ENCODE peak calls at places on chromosomes 6 and 20, in four cellular contexts. H is SK-N-SH, A is K562, I is GM12878. G is an unnamed sample.

GRCh38 chr6:53805725-53806124 is 10.9 kb downstream of the LRRC1 start:
- DNase-seq in H (no peak), A (no peak), I (no peak), G (no peak)

GRCh38 chr6:24520929-24521546 is 26.3 kb downstream of the ALDH5A1 start:
- DNase-seq in H (peak), A (peak), I (no peak), G (peak)

GRCh38 chr6:110876170-110876773 is 1.7 kb downstream of the AMD1 start:
- DNase-seq in H (peak), A (peak), I (no peak), G (peak)

GRCh38 chr20:37774143-37774542 is 80.3 kb downstream of the CTNNBL1 start:
- DNase-seq in H (no peak), A (no peak), I (no peak), G (no peak)

GRCh38 chr6:14743465-14744211 is 502.2 kb upstream of the JARID2 start:
- DNase-seq in H (no peak), A (peak), I (no peak), G (no peak)

GRCh38 chr20:51810155-51811039 is 8.1 kb upstream of the SALL4 start:
- DNase-seq in H (no peak), A (no peak), I (no peak), G (no peak)

GRCh38 chr6:22298393-22299010 is 1.7 kb upstream of the PRL start:
- DNase-seq in H (no peak), A (no peak), I (no peak), G (no peak)

GRCh38 chr6:20402181-20403079 is 751 bp downstream of the E2F3 start:
- DNase-seq in H (peak), A (peak), I (no peak), G (peak)

GRCh38 chr20:34468956-34469355 is 47.3 kb upstream of the DYNLRB1 start:
- DNase-seq in H (no peak), A (no peak), I (no peak), G (no peak)

GRCh38 chr20:8242827-8243764 is 111.0 kb downstream of the PLCB1 start:
- DNase-seq in H (no peak), A (no peak), I (no peak), G (no peak)

GRCh38 chr20:33664762-33665144 is 2.0 kb upstream of the ACTL10 start:
- DNase-seq in H (peak), A (peak), I (no peak), G (no peak)

GRCh38 chr6:78243519-78243918 is 590.7 kb downstream of the MEI4 start:
- DNase-seq in H (peak), A (peak), I (no peak), G (no peak)

GRCh38 chr6:112337209-112337638 is 9.9 kb upstream of the RFPL4B start:
- DNase-seq in H (peak), A (peak), I (no peak), G (peak)

GRCh38 chr20:62191781-62192559 is 9.1 kb downstream of the MTG2 start:
- DNase-seq in H (no peak), A (no peak), I (no peak), G (no peak)

GRCh38 chr20:62190639-62191411 is 8.0 kb downstream of the MTG2 start:
- DNase-seq in H (no peak), A (no peak), I (no peak), G (no peak)

GRCh38 chr20:62193079-62194025 is 10.5 kb downstream of the MTG2 start:
- DNase-seq in H (no peak), A (no peak), I (no peak), G (no peak)

GRCh38 chr20:62195072-62195400 is 12.2 kb downstream of the MTG2 start:
- DNase-seq in H (no peak), A (no peak), I (no peak), G (no peak)

GRCh38 chr20:62192635-62193034 is 9.8 kb downstream of the MTG2 start:
- DNase-seq in H (no peak), A (no peak), I (no peak), G (no peak)
- TF ChIP-seq NRF1 in H (no peak), A (no peak), I (no peak), G (no peak)

GRCh38 chr20:20237093-20237959 is 130.6 kb upstream of the INSM1 start:
- DNase-seq in H (peak), A (peak), I (no peak), G (peak)

GRCh38 chr20:20230741-20231140 is 137.2 kb upstream of the INSM1 start:
- DNase-seq in H (no peak), A (no peak), I (no peak), G (no peak)

GRCh38 chr20:20233041-20233514 is 134.8 kb upstream of the INSM1 start:
- DNase-seq in H (peak), A (peak), I (no peak), G (no peak)

GRCh38 chr20:20231528-20232298 is 136.2 kb upstream of the INSM1 start:
- DNase-seq in H (no peak), A (no peak), I (no peak), G (no peak)

DNA sequence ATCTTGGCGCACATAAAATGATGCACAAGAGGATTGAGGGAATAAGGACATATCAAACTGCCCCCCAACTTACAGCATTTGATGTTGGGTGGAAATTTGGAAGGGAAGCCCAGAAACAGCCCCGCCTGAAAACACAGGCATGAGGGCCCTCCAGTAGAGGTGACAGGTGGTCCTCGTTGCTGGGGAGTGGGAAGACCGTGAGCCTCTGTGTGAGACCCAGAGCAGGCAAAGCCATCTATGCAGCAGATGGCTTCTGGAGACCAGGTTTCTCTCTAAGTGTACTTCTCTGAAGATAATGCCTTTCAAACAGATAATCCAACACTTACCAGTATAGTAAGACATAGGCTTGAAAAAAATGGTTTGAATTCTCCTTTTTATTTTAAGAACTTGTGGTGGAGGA is 132.2 kb upstream of the INSM1 start:
- DNase-seq in H (no peak), A (no peak), I (no peak), G (no peak)
- TF ChIP-seq NRF1 in H (no peak), A (no peak), I (no peak), G (no peak)

GRCh38 chr6:26250806-26251075 is 114.3 kb upstream of the BTN3A2 start:
- DNase-seq in H (no peak), A (no peak), I (no peak), G (no peak)

GRCh38 chr6:26246553-26246952 is 118.4 kb upstream of the BTN3A2 start:
- DNase-seq in H (no peak), A (no peak), I (no peak), G (no peak)

GRCh38 chr6:26249709-26249958 is 115.4 kb upstream of the BTN3A2 start:
- DNase-seq in H (no peak), A (no peak), I (peak), G (no peak)

GRCh38 chr6:26251354-26252081 is 113.5 kb upstream of the BTN3A2 start:
- DNase-seq in H (peak), A (peak), I (peak), G (no peak)

GRCh38 chr6:26249959-26250805 is 114.8 kb upstream of the BTN3A2 start:
- DNase-seq in H (peak), A (peak), I (peak), G (no peak)
- TF ChIP-seq NRF1 in H (no peak), A (peak), I (no peak), G (no peak)

GRCh38 chr6:158464483-158464882 is 95.4 kb upstream of the TMEM181 start:
- DNase-seq in H (no peak), A (no peak), I (no peak), G (peak)
- TF ChIP-seq NRF1 in H (no peak), A (no peak), I (no peak), G (no peak)

GRCh38 chr6:159778131-159778530 is 11.3 kb downstream of the TCP1 start:
- DNase-seq in H (no peak), A (no peak), I (no peak), G (no peak)

GRCh38 chr6:159777240-159777904 is 12.0 kb downstream of the TCP1 start:
- DNase-seq in H (no peak), A (no peak), I (no peak), G (no peak)

GRCh38 chr6:159778542-159778941 is 10.9 kb downstream of the TCP1 start:
- DNase-seq in H (no peak), A (no peak), I (no peak), G (no peak)
- TF ChIP-seq NRF1 in H (no peak), A (no peak), I (no peak), G (no peak)

DNA sequence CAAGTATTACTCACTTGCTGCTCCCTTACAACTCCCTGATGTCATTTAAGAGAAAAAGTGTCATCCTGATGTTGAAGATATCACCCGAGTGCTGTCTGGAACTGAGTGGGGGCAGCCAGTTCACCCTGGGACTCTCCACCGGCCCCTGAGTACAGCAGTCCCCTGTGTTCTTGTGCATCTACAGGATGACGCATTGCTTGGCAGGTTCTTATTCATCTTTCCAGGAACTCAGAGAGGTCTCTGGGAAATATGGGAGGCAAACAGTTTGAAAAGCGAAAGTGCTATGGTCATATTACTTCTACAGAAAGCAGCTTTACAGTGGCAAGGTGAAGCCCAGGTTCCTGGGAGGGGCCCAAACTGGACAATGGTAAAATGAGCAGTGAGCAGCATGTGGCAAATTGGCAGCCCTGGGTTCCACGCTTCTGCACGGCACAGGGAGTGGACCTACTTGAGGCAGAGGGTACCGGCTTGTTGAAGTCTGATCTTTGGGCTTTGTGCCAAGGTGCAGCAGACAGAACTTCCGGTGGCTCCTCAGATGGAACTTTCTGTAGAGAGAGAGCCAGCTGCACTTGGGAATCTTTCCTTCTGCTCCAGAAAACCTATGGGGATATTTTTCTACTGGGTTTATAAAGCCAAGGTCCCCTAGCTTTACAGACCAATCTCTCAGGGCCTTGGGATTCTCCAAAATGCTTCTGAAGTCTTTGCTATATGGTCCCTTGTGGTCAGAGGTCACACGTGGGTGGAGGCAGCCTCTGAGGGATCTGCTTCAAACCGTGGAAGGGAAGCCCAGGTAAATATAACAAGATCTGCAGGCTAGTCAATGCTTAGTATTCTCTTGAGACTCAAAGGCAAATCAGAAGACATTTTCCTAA is 128.3 kb downstream of the MAP3K7 start:
- DNase-seq in H (no peak), A (peak), I (no peak), G (no peak)
- TF ChIP-seq NRF1 in H (no peak), A (no peak), I (no peak), G (no peak)

GRCh38 chr6:106581468-106581867 is 47.8 kb downstream of the RTN4IP1 start:
- DNase-seq in H (no peak), A (no peak), I (no peak), G (no peak)

GRCh38 chr6:106591111-106591825 is 38.0 kb downstream of the RTN4IP1 start:
- DNase-seq in H (no peak), A (no peak), I (no peak), G (no peak)

GRCh38 chr6:106586815-106587214 is 42.5 kb downstream of the RTN4IP1 start:
- DNase-seq in H (no peak), A (no peak), I (no peak), G (no peak)
- TF ChIP-seq NRF1 in H (no peak), A (no peak), I (no peak), G (no peak)

GRCh38 chr20:21105429-21106170 is 558 bp downstream of the LINC00237 start:
- DNase-seq in H (peak), A (no peak), I (no peak), G (peak)

GRCh38 chr20:21104921-21105320 is 1.2 kb downstream of the LINC00237 start:
- DNase-seq in H (peak), A (no peak), I (no peak), G (no peak)

GRCh38 chr20:21102691-21103311 is 3.4 kb downstream of the LINC00237 start:
- DNase-seq in H (peak), A (no peak), I (no peak), G (peak)

GRCh38 chr20:21103582-21104465 is 2.3 kb downstream of the LINC00237 start:
- DNase-seq in H (peak), A (no peak), I (no peak), G (no peak)

DNA sequence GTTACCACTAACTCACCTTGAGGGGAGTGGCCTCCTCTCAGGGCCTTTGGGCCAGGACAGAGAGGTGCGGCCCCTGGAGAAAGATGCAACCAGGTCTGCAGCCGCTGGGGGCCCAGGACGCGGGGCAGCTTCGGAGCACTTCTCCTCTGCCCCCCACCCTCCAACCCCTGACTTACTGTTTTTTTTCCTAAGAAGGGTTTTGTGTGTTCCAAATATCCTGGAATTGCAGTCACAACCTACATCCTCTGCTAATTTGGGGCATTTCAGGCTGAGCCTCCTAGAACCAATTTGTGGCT is 1.7 kb downstream of the LINC00237 start:
- DNase-seq in H (peak), A (no peak), I (no peak), G (no peak)
- TF ChIP-seq NRF1 in H (no peak), A (no peak), I (no peak), G (no peak)

GRCh38 chr20:63397946-63398450 is 36.8 kb upstream of the CHRNA4 start:
- DNase-seq in H (no peak), A (no peak), I (no peak), G (no peak)
- TF ChIP-seq NRF1 in H (no peak), A (no peak), I (no peak), G (no peak)

DNA sequence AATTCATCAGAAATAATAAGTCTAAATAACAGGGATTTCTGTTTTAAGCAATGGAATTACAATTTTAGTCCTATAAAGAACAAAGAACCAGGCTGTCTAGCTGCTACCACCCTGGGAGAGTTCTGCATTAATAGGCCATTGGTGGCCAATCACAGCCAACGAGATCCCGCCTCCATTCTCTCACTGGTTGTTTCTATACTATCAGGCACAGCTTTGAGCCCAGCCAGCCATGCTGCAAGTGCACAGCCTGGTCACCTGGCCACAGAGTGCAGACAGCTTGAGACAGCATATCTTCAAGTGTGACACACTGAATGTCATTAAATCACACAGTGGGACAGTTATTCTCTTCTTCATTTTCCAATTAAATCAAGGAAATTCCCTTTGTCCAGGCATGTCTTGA is 16.1 kb upstream of the RAB22A start:
- DNase-seq in H (peak), A (peak), I (no peak), G (no peak)
- TF ChIP-seq NRF1 in H (no peak), A (no peak), I (no peak), G (no peak)